ENCODE peak calls at places on chromosomes 12 and 14, in four cellular contexts. One of them, this sample, is unnamed.
A peak's percentile ranks its signal among the peaks of the same experiment; 100 is the strongest.

GRCh38 chr12:119176267-119177055 is 2.3 kb upstream of the HSPB8 start:
- DNase-seq in WTC11: peak; percentile 26
- DNase-seq in K562: no peak
- DNase-seq in HepG2: peak; percentile 15
- DNase-seq in this sample: peak; percentile 61

GRCh38 chr14:38290601-38291190 is 34.8 kb upstream of the CLEC14A start:
- DNase-seq in WTC11: no peak
- DNase-seq in K562: no peak
- DNase-seq in HepG2: peak; percentile 56
- DNase-seq in this sample: no peak

GRCh38 chr12:75727577-75727976 is 216.2 kb upstream of the KRR1 start:
- DNase-seq in WTC11: peak; percentile 41
- DNase-seq in K562: no peak
- DNase-seq in HepG2: peak; percentile 18
- DNase-seq in this sample: no peak

GRCh38 chr12:89884365-89884915 is 175.8 kb upstream of the ATP2B1 start:
- DNase-seq in WTC11: no peak
- DNase-seq in K562: no peak
- DNase-seq in HepG2: no peak
- DNase-seq in this sample: peak; percentile 54

GRCh38 chr12:49066120-49066519 is 3.7 kb downstream of the RHEBL1 start:
- DNase-seq in WTC11: no peak
- DNase-seq in K562: no peak
- DNase-seq in HepG2: no peak
- DNase-seq in this sample: no peak

GRCh38 chr12:85029456-85029855 is 6.6 kb downstream of the TSPAN19 start:
- DNase-seq in WTC11: no peak
- DNase-seq in K562: no peak
- DNase-seq in HepG2: peak; percentile 3
- DNase-seq in this sample: peak; percentile 10

GRCh38 chr12:48002179-48002601 is 2.1 kb downstream of the COL2A1 start:
- DNase-seq in WTC11: peak; percentile 48
- DNase-seq in K562: no peak
- DNase-seq in HepG2: no peak
- DNase-seq in this sample: peak; percentile 36

GRCh38 chr14:89221109-89221508 is 195.9 kb downstream of the FOXN3 start:
- DNase-seq in WTC11: no peak
- DNase-seq in K562: no peak
- DNase-seq in HepG2: no peak
- DNase-seq in this sample: no peak

GRCh38 chr12:45671254-45671653 is 58.3 kb upstream of the ARID2 start:
- DNase-seq in WTC11: no peak
- DNase-seq in K562: no peak
- DNase-seq in HepG2: no peak
- DNase-seq in this sample: no peak

GRCh38 chr14:85471156-85471555 is 58.8 kb upstream of the FLRT2 start:
- DNase-seq in WTC11: no peak
- DNase-seq in K562: no peak
- DNase-seq in HepG2: no peak
- DNase-seq in this sample: no peak

GRCh38 chr12:127509066-127509778 is 757.7 kb upstream of the TMEM132C start:
- DNase-seq in WTC11: no peak
- DNase-seq in K562: no peak
- DNase-seq in HepG2: no peak
- DNase-seq in this sample: no peak

GRCh38 chr12:131386167-131386521 is 324.7 kb upstream of the SFSWAP start:
- DNase-seq in WTC11: no peak
- DNase-seq in K562: no peak
- DNase-seq in HepG2: no peak
- DNase-seq in this sample: no peak

GRCh38 chr12:113049976-113050742 is 6.4 kb upstream of the DTX1 start:
- DNase-seq in WTC11: peak; percentile 66
- DNase-seq in K562: no peak
- DNase-seq in HepG2: peak; percentile 29
- DNase-seq in this sample: peak; percentile 32

GRCh38 chr14:35197015-35197414 is 74.7 kb downstream of the PRORP start:
- DNase-seq in WTC11: no peak
- DNase-seq in K562: no peak
- DNase-seq in HepG2: no peak
- DNase-seq in this sample: no peak

GRCh38 chr12:105978686-105979085 is 160.1 kb downstream of the NUAK1 start:
- DNase-seq in WTC11: no peak
- DNase-seq in K562: no peak
- DNase-seq in HepG2: no peak
- DNase-seq in this sample: no peak

GRCh38 chr12:111597731-111598636 is 1.1 kb downstream of the ATXN2 start:
- DNase-seq in WTC11: peak; percentile 45
- DNase-seq in K562: peak; percentile 75
- DNase-seq in HepG2: no peak
- DNase-seq in this sample: peak; percentile 44

GRCh38 chr14:61152851-61153364 is 128.2 kb downstream of the TMEM30B start:
- DNase-seq in WTC11: no peak
- DNase-seq in K562: no peak
- DNase-seq in HepG2: peak; percentile 23
- DNase-seq in this sample: no peak

GRCh38 chr12:90499793-90500192 is 455.2 kb downstream of the CCER1 start:
- DNase-seq in WTC11: no peak
- DNase-seq in K562: no peak
- DNase-seq in HepG2: no peak
- DNase-seq in this sample: no peak

GRCh38 chr14:104187121-104187889 is 48.9 kb downstream of the KIF26A start:
- DNase-seq in WTC11: no peak
- DNase-seq in K562: no peak
- DNase-seq in HepG2: no peak
- DNase-seq in this sample: no peak

GRCh38 chr14:87102979-87103378 is 890.0 kb downstream of the GALC start:
- DNase-seq in WTC11: no peak
- DNase-seq in K562: no peak
- DNase-seq in HepG2: no peak
- DNase-seq in this sample: no peak

GRCh38 chr12:57141249-57141648 is 6.2 kb downstream of the LRP1-AS start:
- DNase-seq in WTC11: no peak
- DNase-seq in K562: no peak
- DNase-seq in HepG2: no peak
- DNase-seq in this sample: no peak

DNA sequence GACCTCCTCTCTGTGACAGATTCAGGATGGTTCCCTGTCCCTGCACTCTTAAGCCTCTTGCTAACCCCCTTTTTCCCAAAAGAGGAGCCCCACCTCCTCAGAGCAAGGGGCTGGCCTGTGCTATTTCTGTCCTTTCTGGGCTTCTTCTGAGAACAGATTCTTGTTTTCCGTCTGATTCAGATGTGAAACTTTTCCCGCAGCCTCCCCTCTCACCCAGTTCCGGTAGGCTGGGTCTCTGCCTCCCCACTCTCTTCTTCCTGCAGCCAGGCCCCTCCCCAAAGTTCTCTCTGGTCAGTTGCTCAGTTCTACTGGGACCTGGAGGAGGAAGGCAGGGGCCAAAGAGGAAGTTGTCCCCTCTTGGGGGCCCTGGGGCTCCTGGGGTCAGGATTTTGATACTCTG is 11.8 kb downstream of the PDE1B start:
- DNase-seq in WTC11: no peak
- DNase-seq in K562: no peak
- DNase-seq in HepG2: no peak
- DNase-seq in this sample: no peak
- TF ChIP-seq ELF4 in WTC11: no peak
- TF ChIP-seq ELF4 in K562: no peak
- TF ChIP-seq ELF4 in HepG2: no peak
- TF ChIP-seq ELF4 in this sample: no peak

DNA sequence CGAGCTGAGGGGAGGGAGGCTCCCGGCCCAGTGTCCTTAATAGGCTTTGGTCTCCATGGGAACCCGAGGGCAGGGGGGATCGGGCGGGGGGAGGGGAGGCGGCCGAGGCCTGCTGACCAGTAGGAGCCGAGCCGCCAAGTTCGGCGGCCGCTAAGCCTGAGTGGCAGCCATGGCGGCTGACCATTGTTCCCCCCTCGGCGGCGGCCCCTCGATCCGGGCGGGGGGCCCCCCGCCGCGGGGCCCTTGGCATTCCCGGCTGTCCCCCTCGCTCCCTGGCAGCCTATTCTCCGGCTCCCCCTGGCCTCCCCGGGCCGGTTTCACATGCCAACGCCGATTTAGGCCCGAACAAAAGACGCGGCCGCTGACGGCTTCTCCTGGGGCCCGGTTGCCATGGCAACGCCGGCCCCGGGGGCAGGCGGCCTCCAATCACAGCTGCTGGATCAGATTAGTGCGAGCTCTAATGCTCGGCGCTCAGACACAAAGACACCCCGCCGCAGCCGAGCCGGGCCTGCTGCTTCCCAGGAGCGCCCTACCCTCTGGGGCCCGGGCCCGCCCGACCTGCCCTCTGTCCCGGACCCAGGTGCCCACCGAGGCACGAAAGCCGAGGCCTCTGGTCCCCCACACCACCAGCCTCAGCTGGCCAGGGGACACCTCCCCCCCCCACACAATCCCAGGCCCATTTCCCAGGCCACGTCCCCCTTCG is 7.3 kb downstream of the MSI1 start:
- DNase-seq in WTC11: peak; percentile 93
- DNase-seq in K562: peak; percentile 87
- DNase-seq in HepG2: no peak
- DNase-seq in this sample: no peak
- TF ChIP-seq SP1 in WTC11: peak; percentile 44
- TF ChIP-seq SP1 in K562: no peak
- TF ChIP-seq SP1 in HepG2: no peak
- TF ChIP-seq SP1 in this sample: no peak

GRCh38 chr14:27387458-27387857 is 789.6 kb upstream of the NOVA1 start:
- DNase-seq in WTC11: no peak
- DNase-seq in K562: no peak
- DNase-seq in HepG2: no peak
- DNase-seq in this sample: no peak

GRCh38 chr14:27390130-27390529 is 792.3 kb upstream of the NOVA1 start:
- DNase-seq in WTC11: no peak
- DNase-seq in K562: no peak
- DNase-seq in HepG2: no peak
- DNase-seq in this sample: no peak

GRCh38 chr14:27391331-27391730 is 793.5 kb upstream of the NOVA1 start:
- DNase-seq in WTC11: no peak
- DNase-seq in K562: no peak
- DNase-seq in HepG2: no peak
- DNase-seq in this sample: no peak

GRCh38 chr14:27392153-27392552 is 794.3 kb upstream of the NOVA1 start:
- DNase-seq in WTC11: no peak
- DNase-seq in K562: no peak
- DNase-seq in HepG2: no peak
- DNase-seq in this sample: no peak

GRCh38 chr14:27389402-27389801 is 791.6 kb upstream of the NOVA1 start:
- DNase-seq in WTC11: no peak
- DNase-seq in K562: no peak
- DNase-seq in HepG2: no peak
- DNase-seq in this sample: no peak
- TF ChIP-seq ELF4 in WTC11: no peak
- TF ChIP-seq ELF4 in K562: no peak
- TF ChIP-seq ELF4 in HepG2: no peak
- TF ChIP-seq ELF4 in this sample: no peak

GRCh38 chr12:2360630-2361170 is 307.9 kb downstream of the CACNA1C start:
- DNase-seq in WTC11: no peak
- DNase-seq in K562: peak; percentile 11
- DNase-seq in HepG2: peak; percentile 6
- DNase-seq in this sample: peak; percentile 39
- TF ChIP-seq SP1 in WTC11: no peak
- TF ChIP-seq SP1 in K562: no peak
- TF ChIP-seq SP1 in HepG2: no peak
- TF ChIP-seq SP1 in this sample: no peak

GRCh38 chr14:100830681-100831080 is 4.8 kb downstream of the MEG3 start:
- DNase-seq in WTC11: no peak
- DNase-seq in K562: no peak
- DNase-seq in HepG2: no peak
- DNase-seq in this sample: no peak
- TF ChIP-seq ELF4 in WTC11: no peak
- TF ChIP-seq ELF4 in K562: no peak
- TF ChIP-seq ELF4 in HepG2: no peak
- TF ChIP-seq ELF4 in this sample: no peak

GRCh38 chr14:55756563-55756962 is 176.6 kb downstream of the KTN1 start:
- DNase-seq in WTC11: no peak
- DNase-seq in K562: no peak
- DNase-seq in HepG2: no peak
- DNase-seq in this sample: no peak

GRCh38 chr14:55762595-55763232 is 182.7 kb downstream of the KTN1 start:
- DNase-seq in WTC11: no peak
- DNase-seq in K562: no peak
- DNase-seq in HepG2: no peak
- DNase-seq in this sample: no peak

GRCh38 chr14:55764784-55765183 is 184.8 kb downstream of the KTN1 start:
- DNase-seq in WTC11: no peak
- DNase-seq in K562: no peak
- DNase-seq in HepG2: no peak
- DNase-seq in this sample: no peak

GRCh38 chr14:55756078-55756477 is 176.1 kb downstream of the KTN1 start:
- DNase-seq in WTC11: no peak
- DNase-seq in K562: no peak
- DNase-seq in HepG2: no peak
- DNase-seq in this sample: no peak

DNA sequence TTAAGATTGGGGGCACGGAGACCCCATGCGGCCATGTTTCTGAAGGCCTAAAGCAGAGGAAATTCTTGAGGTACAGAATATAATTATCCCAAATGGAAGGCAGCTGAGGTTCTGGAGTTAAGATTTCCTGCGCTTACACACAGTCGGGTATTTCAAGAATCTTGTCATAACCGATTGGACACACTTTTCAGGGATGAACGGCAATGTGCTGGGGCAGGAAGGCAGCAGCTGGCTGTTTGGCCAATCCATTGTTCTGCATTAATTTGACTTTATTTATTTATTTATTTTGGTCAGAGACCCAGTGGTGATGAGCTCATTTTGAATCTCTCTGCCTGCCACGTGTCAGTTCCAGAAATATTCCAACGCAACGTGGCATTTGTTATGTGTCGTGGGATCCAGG is 180.8 kb downstream of the KTN1 start:
- DNase-seq in WTC11: no peak
- DNase-seq in K562: no peak
- DNase-seq in HepG2: no peak
- DNase-seq in this sample: no peak
- TF ChIP-seq SP1 in WTC11: no peak
- TF ChIP-seq SP1 in K562: no peak
- TF ChIP-seq SP1 in HepG2: no peak
- TF ChIP-seq SP1 in this sample: no peak

GRCh38 chr12:66210840-66211239 is 21.8 kb downstream of the IRAK3 start:
- DNase-seq in WTC11: no peak
- DNase-seq in K562: no peak
- DNase-seq in HepG2: no peak
- DNase-seq in this sample: no peak
- TF ChIP-seq ELF4 in WTC11: no peak
- TF ChIP-seq ELF4 in K562: no peak
- TF ChIP-seq ELF4 in HepG2: no peak
- TF ChIP-seq ELF4 in this sample: no peak